ENCODE peak calls at places on chromosomes 16 and 17, in four cellular contexts. P is K562, S is HepG2, B is GM12878. N is an unnamed sample.

GRCh38 chr16:17468611-17469010 is 2.1 kb downstream of the XYLT1 start:
- DNase-seq in P (no peak), S (no peak), B (no peak), N (no peak)

GRCh38 chr17:62892870-62893338 is 73.1 kb upstream of the TANC2 start:
- DNase-seq in P (no peak), S (peak), B (no peak), N (no peak)

GRCh38 chr16:74123195-74123594 is 173.4 kb upstream of the PSMD7 start:
- DNase-seq in P (no peak), S (no peak), B (no peak), N (no peak)

GRCh38 chr17:78572277-78573205 is 4.7 kb downstream of the DNAH17 start:
- DNase-seq in P (no peak), S (no peak), B (no peak), N (no peak)

GRCh38 chr16:82047374-82047773 is 12.3 kb downstream of the HSD17B2 start:
- DNase-seq in P (no peak), S (no peak), B (no peak), N (no peak)

GRCh38 chr17:44362479-44362963 is 1.1 kb downstream of the FAM171A2 start:
- DNase-seq in P (peak), S (no peak), B (no peak), N (no peak)

GRCh38 chr17:51046527-51047384 is 73.9 kb downstream of the SPAG9 start:
- DNase-seq in P (peak), S (peak), B (no peak), N (peak)

GRCh38 chr17:54968954-54969400 is 412 bp downstream of the STXBP4 start:
- DNase-seq in P (no peak), S (peak), B (no peak), N (no peak)

GRCh38 chr17:2030779-2031163 is 818 bp downstream of the DPH1 start:
- DNase-seq in P (peak), S (no peak), B (no peak), N (no peak)

GRCh38 chr17:78258323-78259229 is 27.1 kb downstream of the TMEM235 start:
- DNase-seq in P (peak), S (peak), B (no peak), N (no peak)

GRCh38 chr17:46782250-46782953 is 36.1 kb downstream of the WNT3 start:
- DNase-seq in P (peak), S (peak), B (no peak), N (no peak)

GRCh38 chr17:8835631-8836364 is 31.7 kb downstream of the PIK3R6 start:
- DNase-seq in P (no peak), S (no peak), B (no peak), N (no peak)

GRCh38 chr17:42779942-42780815 is at the start of gene WNK4:
- DNase-seq in P (peak), S (peak), B (no peak), N (no peak)

GRCh38 chr17:44355310-44355640 is 8.4 kb downstream of the FAM171A2 start:
- DNase-seq in P (peak), S (no peak), B (no peak), N (no peak)

GRCh38 chr17:54982399-54982798 is 13.8 kb downstream of the STXBP4 start:
- DNase-seq in P (no peak), S (no peak), B (no peak), N (no peak)

GRCh38 chr16:31373235-31373634 is 18.3 kb downstream of the ITGAX start:
- DNase-seq in P (no peak), S (no peak), B (no peak), N (no peak)

GRCh38 chr17:28551421-28552186 is 820 bp downstream of the UNC119 start:
- DNase-seq in P (no peak), S (no peak), B (no peak), N (no peak)

GRCh38 chr16:53152321-53152720 is 97.5 kb downstream of the CHD9 start:
- DNase-seq in P (no peak), S (no peak), B (no peak), N (no peak)

GRCh38 chr17:29565643-29566472 is 979 bp downstream of the ABHD15 start:
- DNase-seq in P (no peak), S (peak), B (no peak), N (no peak)

GRCh38 chr16:17453365-17454122 is 17.2 kb downstream of the XYLT1 start:
- DNase-seq in P (no peak), S (no peak), B (no peak), N (no peak)

GRCh38 chr17:3724373-3725077 is 822 bp downstream of the HASPIN start:
- DNase-seq in P (no peak), S (no peak), B (no peak), N (no peak)

GRCh38 chr16:84423416-84423837 is 55.1 kb downstream of the ATP2C2 start:
- DNase-seq in P (peak), S (peak), B (peak), N (peak)

GRCh38 chr17:28398280-28398981 is 7.6 kb downstream of the SLC46A1 start:
- DNase-seq in P (no peak), S (peak), B (no peak), N (no peak)

GRCh38 chr17:80819422-80820164 is 172.0 kb upstream of the CHMP6 start:
- DNase-seq in P (no peak), S (peak), B (no peak), N (no peak)

GRCh38 chr16:67883146-67883871 is 1.4 kb upstream of the NRN1L start:
- DNase-seq in P (no peak), S (peak), B (no peak), N (no peak)

GRCh38 chr16:51151435-51151950 is 423 bp upstream of the SALL1 start:
- DNase-seq in P (no peak), S (peak), B (no peak), N (peak)

GRCh38 chr17:68246271-68247028 is 1.4 kb upstream of the AMZ2 start:
- DNase-seq in P (no peak), S (no peak), B (no peak), N (no peak)

GRCh38 chr16:4511441-4512082 is 27.0 kb downstream of the CDIP1 start:
- DNase-seq in P (peak), S (peak), B (no peak), N (peak)

GRCh38 chr16:49505556-49505955 is 132.0 kb downstream of the C16orf78 start:
- DNase-seq in P (no peak), S (no peak), B (no peak), N (no peak)

GRCh38 chr17:66849136-66849655 is 14.3 kb downstream of the CACNG5 start:
- DNase-seq in P (no peak), S (no peak), B (no peak), N (no peak)

GRCh38 chr17:67582632-67583230 is 135.0 kb upstream of the NOL11 start:
- DNase-seq in P (no peak), S (no peak), B (no peak), N (no peak)

GRCh38 chr17:32927724-32928526 is at the start of gene TMEM98:
- DNase-seq in P (peak), S (no peak), B (no peak), N (no peak)

GRCh38 chr17:39069114-39069756 is 82.2 kb downstream of the PLXDC1 start:
- DNase-seq in P (peak), S (peak), B (no peak), N (no peak)

GRCh38 chr17:83189013-83189672 is 109.7 kb downstream of the METRNL start:
- DNase-seq in P (no peak), S (no peak), B (no peak), N (no peak)

GRCh38 chr17:81939881-81940385 is 2.8 kb upstream of the PYCR1 start:
- DNase-seq in P (no peak), S (no peak), B (no peak), N (no peak)

GRCh38 chr17:28057731-28058246 is 15.3 kb downstream of the NLK start:
- DNase-seq in P (no peak), S (peak), B (peak), N (no peak)

GRCh38 chr16:2333772-2334379 is 6.7 kb downstream of the ABCA3 start:
- DNase-seq in P (peak), S (peak), B (no peak), N (no peak)

GRCh38 chr17:75764711-75765421 is at the start of gene GALK1:
- DNase-seq in P (peak), S (peak), B (no peak), N (no peak)

GRCh38 chr17:71084219-71084618 is 914.9 kb downstream of the KCNJ2 start:
- DNase-seq in P (peak), S (peak), B (no peak), N (peak)
- TF ChIP-seq YY1 in P (no peak), S (no peak), B (no peak), N (no peak)

GRCh38 chr17:41065829-41066624 is at the start of gene KRTAP2-4:
- DNase-seq in P (peak), S (peak), B (no peak), N (no peak)
- H3K9ac ChIP-seq in P (no peak), S (no peak), B (no peak), N (no peak)

GRCh38 chr17:61307905-61308886 is 91.4 kb upstream of the TBX2 start:
- DNase-seq in P (no peak), S (no peak), B (no peak), N (no peak)

GRCh38 chr17:61312406-61313295 is 87.0 kb upstream of the TBX2 start:
- DNase-seq in P (no peak), S (no peak), B (no peak), N (no peak)

GRCh38 chr17:61310611-61311010 is 89.0 kb upstream of the TBX2 start:
- DNase-seq in P (no peak), S (no peak), B (no peak), N (no peak)

GRCh38 chr17:61309362-61309761 is 90.3 kb upstream of the TBX2 start:
- DNase-seq in P (no peak), S (no peak), B (no peak), N (no peak)

GRCh38 chr17:61309857-61310256 is 89.8 kb upstream of the TBX2 start:
- DNase-seq in P (no peak), S (no peak), B (no peak), N (no peak)
- TF ChIP-seq YY1 in P (no peak), S (no peak), B (no peak), N (no peak)

GRCh38 chr16:11563493-11564040 is 23.2 kb downstream of the LITAF start:
- DNase-seq in P (no peak), S (peak), B (no peak), N (no peak)

GRCh38 chr16:11562941-11563340 is 23.8 kb downstream of the LITAF start:
- DNase-seq in P (no peak), S (no peak), B (no peak), N (no peak)

GRCh38 chr16:11564046-11564926 is 22.4 kb downstream of the LITAF start:
- DNase-seq in P (no peak), S (no peak), B (no peak), N (no peak)

GRCh38 chr16:11565665-11566064 is 21.1 kb downstream of the LITAF start:
- DNase-seq in P (no peak), S (no peak), B (no peak), N (no peak)

DNA sequence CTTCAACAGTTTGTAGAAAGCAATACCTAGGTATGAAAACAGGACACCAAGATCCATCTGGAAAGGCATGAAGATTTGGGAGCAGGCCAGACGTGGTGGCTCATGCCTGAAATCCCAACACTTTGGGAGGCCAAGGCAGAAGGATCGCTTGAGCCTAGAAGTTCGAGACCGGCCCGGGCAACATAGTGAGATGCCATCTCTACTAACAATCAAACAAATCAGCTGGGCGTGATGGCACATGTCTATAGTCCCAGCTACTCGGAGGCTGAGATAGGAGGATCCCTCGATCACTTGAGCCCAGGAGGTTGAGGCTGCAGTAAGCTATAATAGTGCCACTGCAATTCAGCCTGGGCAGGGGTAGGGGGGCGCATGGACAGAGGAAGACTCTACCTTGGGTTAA is 20.3 kb downstream of the LITAF start:
- DNase-seq in P (no peak), S (no peak), B (no peak), N (no peak)
- H3K9ac ChIP-seq in P (no peak), S (no peak), B (no peak), N (no peak)

DNA sequence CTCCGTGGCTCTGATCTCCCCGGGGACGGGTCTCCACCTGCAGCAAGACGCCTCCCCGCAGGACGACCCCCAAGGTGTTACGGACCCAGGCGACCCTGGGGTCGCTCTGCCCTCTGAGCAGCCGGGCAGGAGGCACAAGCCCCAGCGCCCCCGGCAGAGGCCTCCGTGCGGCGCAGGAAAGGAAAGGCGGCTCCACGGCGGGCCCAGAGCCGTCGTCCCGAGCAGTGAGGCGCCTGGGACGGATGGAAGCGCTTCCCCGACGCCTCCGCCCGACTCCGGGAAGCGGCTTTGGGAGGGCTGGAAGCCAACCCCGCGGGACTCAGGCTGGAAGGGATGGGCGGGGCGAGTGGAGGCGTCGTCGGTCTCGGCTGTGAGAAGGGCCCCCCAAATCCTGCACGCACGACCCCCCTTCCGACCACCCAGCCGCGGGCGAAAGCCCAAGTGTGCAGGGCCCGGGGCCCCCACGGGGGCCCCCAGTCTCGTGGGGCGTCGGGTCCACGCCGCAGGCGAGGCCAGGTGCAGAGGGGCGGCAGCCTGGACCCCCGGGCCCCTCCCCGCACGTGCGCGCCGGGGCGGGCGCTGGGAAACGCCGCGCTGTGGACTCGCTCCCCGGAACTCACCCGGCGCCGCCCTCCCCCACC is 32.7 kb upstream of the RPH3AL start:
- DNase-seq in P (peak), S (no peak), B (no peak), N (no peak)
- TF ChIP-seq YY1 in P (no peak), S (peak), B (no peak), N (no peak)

DNA sequence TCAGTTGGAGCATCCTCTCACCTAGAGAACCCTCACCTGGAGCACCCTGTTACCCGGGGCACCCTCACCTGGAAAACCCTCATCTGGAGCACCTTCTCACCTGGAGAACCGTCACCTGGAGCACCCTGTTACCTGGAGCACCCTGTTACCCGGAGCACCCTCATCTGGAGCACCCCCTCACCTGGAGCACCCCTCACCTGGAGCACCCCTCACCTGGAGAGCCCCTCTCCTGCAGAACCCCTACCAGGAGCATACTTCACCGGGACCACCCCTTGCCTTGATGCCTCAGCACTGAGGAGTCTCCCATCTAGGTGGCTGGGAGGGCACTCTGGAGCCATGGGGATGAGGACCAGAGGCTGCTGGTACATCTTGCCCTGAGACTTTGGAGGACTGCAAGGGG is 3.4 kb upstream of the FBXL16 start:
- DNase-seq in P (no peak), S (no peak), B (no peak), N (no peak)
- H3K9ac ChIP-seq in P (no peak), S (no peak), B (no peak), N (no peak)

N was measured in NT2/D1.